ENCODE peak calls at places on chromosomes 13 and 19, in four cellular contexts. One of them, this sample, is unnamed.

GRCh38 chr19:45275370-45275971 is 24.4 kb downstream of the MARK4 start:
- DNase-seq in stomach: no peak
- DNase-seq in DND-41: no peak
- DNase-seq in body of pancreas: no peak
- DNase-seq in this sample: no peak

GRCh38 chr13:36718686-36719085 is 44.9 kb downstream of the SERTM1 start:
- DNase-seq in stomach: no peak
- DNase-seq in DND-41: no peak
- DNase-seq in body of pancreas: no peak
- DNase-seq in this sample: no peak

GRCh38 chr13:20609145-20609544 is 42.2 kb downstream of the IFT88 start:
- DNase-seq in stomach: no peak
- DNase-seq in DND-41: no peak
- DNase-seq in body of pancreas: no peak
- DNase-seq in this sample: no peak

GRCh38 chr19:45528149-45528743 is 21.0 kb downstream of the VASP start:
- DNase-seq in stomach: no peak
- DNase-seq in DND-41: no peak
- DNase-seq in body of pancreas: peak; percentile 71
- DNase-seq in this sample: no peak

GRCh38 chr19:40750035-40750284 is 317 bp downstream of the ACTMAP start:
- DNase-seq in stomach: no peak
- DNase-seq in DND-41: no peak
- DNase-seq in body of pancreas: no peak
- DNase-seq in this sample: no peak

GRCh38 chr13:107250626-107251025 is 682.7 kb upstream of the ARGLU1 start:
- DNase-seq in stomach: no peak
- DNase-seq in DND-41: no peak
- DNase-seq in body of pancreas: no peak
- DNase-seq in this sample: no peak

GRCh38 chr13:44238011-44238421 is 135.6 kb upstream of the SERP2 start:
- DNase-seq in stomach: no peak
- DNase-seq in DND-41: no peak
- DNase-seq in body of pancreas: no peak
- DNase-seq in this sample: no peak

GRCh38 chr19:48772503-48772953 is 17.2 kb downstream of the FGF21 start:
- DNase-seq in stomach: peak; percentile 89
- DNase-seq in DND-41: no peak
- DNase-seq in body of pancreas: peak; percentile 97
- DNase-seq in this sample: no peak

GRCh38 chr19:41705393-41706174 is 2.8 kb upstream of the CEACAM5 start:
- DNase-seq in stomach: no peak
- DNase-seq in DND-41: peak; percentile 55
- DNase-seq in body of pancreas: peak; percentile 17
- DNase-seq in this sample: peak; percentile 71

GRCh38 chr19:16571689-16572331 is 405 bp downstream of the SLC35E1 start:
- DNase-seq in stomach: peak; percentile 41
- DNase-seq in DND-41: no peak
- DNase-seq in body of pancreas: peak; percentile 50
- DNase-seq in this sample: peak; percentile 69

GRCh38 chr13:75195479-75196111 is 286.4 kb downstream of the TBC1D4 start:
- DNase-seq in stomach: no peak
- DNase-seq in DND-41: no peak
- DNase-seq in body of pancreas: no peak
- DNase-seq in this sample: no peak

GRCh38 chr19:11152318-11153062 is 3.1 kb downstream of the SPC24 start:
- DNase-seq in stomach: peak; percentile 87
- DNase-seq in DND-41: no peak
- DNase-seq in body of pancreas: peak; percentile 91
- DNase-seq in this sample: no peak

GRCh38 chr19:10184636-10185035 is 10.1 kb downstream of the DNMT1 start:
- DNase-seq in stomach: no peak
- DNase-seq in DND-41: no peak
- DNase-seq in body of pancreas: no peak
- DNase-seq in this sample: no peak

GRCh38 chr13:66693656-66694055 is 536.5 kb downstream of the PCDH9 start:
- DNase-seq in stomach: no peak
- DNase-seq in DND-41: no peak
- DNase-seq in body of pancreas: no peak
- DNase-seq in this sample: no peak

GRCh38 chr19:21321996-21322395 is 7.2 kb downstream of the ZNF708 start:
- DNase-seq in stomach: no peak
- DNase-seq in DND-41: no peak
- DNase-seq in body of pancreas: no peak
- DNase-seq in this sample: no peak

GRCh38 chr19:52786078-52786463 is 520 bp downstream of the ZNF600 start:
- DNase-seq in stomach: no peak
- DNase-seq in DND-41: no peak
- DNase-seq in body of pancreas: peak; percentile 5
- DNase-seq in this sample: peak; percentile 64

GRCh38 chr19:39388657-39389056 is 2.2 kb downstream of the PAF1 start:
- DNase-seq in stomach: no peak
- DNase-seq in DND-41: no peak
- DNase-seq in body of pancreas: no peak
- DNase-seq in this sample: no peak

GRCh38 chr13:30615851-30616311 is 1.8 kb upstream of the USPL1 start:
- DNase-seq in stomach: no peak
- DNase-seq in DND-41: no peak
- DNase-seq in body of pancreas: no peak
- DNase-seq in this sample: peak; percentile 52

GRCh38 chr13:72145383-72145782 is 278.4 kb upstream of the DACH1 start:
- DNase-seq in stomach: no peak
- DNase-seq in DND-41: no peak
- DNase-seq in body of pancreas: no peak
- DNase-seq in this sample: no peak

GRCh38 chr19:12521996-12522395 is 29.3 kb downstream of the ZNF564 start:
- DNase-seq in stomach: no peak
- DNase-seq in DND-41: peak; percentile 20
- DNase-seq in body of pancreas: no peak
- DNase-seq in this sample: no peak

GRCh38 chr19:31960474-31960873 is 384.9 kb upstream of the ZNF507 start:
- DNase-seq in stomach: no peak
- DNase-seq in DND-41: no peak
- DNase-seq in body of pancreas: no peak
- DNase-seq in this sample: no peak

GRCh38 chr19:50647879-50648615 is 1.2 kb upstream of the C19orf81 start:
- DNase-seq in stomach: no peak
- DNase-seq in DND-41: no peak
- DNase-seq in body of pancreas: no peak
- DNase-seq in this sample: no peak

GRCh38 chr13:34817246-34817645 is 124.8 kb upstream of the NBEA start:
- DNase-seq in stomach: no peak
- DNase-seq in DND-41: no peak
- DNase-seq in body of pancreas: no peak
- DNase-seq in this sample: no peak

GRCh38 chr19:41323430-41324125 is 13.6 kb downstream of the CCDC97 start:
- DNase-seq in stomach: peak; percentile 60
- DNase-seq in DND-41: no peak
- DNase-seq in body of pancreas: peak; percentile 56
- DNase-seq in this sample: no peak

GRCh38 chr13:79781829-79782540 is 301.0 kb downstream of the NDFIP2 start:
- DNase-seq in stomach: no peak
- DNase-seq in DND-41: no peak
- DNase-seq in body of pancreas: no peak
- DNase-seq in this sample: no peak

GRCh38 chr19:55344444-55344843 is 4.8 kb downstream of the KMT5C start:
- DNase-seq in stomach: no peak
- DNase-seq in DND-41: no peak
- DNase-seq in body of pancreas: no peak
- DNase-seq in this sample: no peak

GRCh38 chr13:27830010-27830409 is 37.7 kb downstream of the GSX1 start:
- DNase-seq in stomach: peak; percentile 72
- DNase-seq in DND-41: peak; percentile 46
- DNase-seq in body of pancreas: peak; percentile 59
- DNase-seq in this sample: peak; percentile 78
- H3K27me3 ChIP-seq in stomach: peaks cover 15% of the 10 kb centered on the region
- H3K27me3 ChIP-seq in DND-41: peaks cover 7% of the 10 kb centered on the region
- H3K27me3 ChIP-seq in body of pancreas: no peaks in the 10 kb centered on the region
- H3K27me3 ChIP-seq in this sample: no peaks in the 10 kb centered on the region

DNA sequence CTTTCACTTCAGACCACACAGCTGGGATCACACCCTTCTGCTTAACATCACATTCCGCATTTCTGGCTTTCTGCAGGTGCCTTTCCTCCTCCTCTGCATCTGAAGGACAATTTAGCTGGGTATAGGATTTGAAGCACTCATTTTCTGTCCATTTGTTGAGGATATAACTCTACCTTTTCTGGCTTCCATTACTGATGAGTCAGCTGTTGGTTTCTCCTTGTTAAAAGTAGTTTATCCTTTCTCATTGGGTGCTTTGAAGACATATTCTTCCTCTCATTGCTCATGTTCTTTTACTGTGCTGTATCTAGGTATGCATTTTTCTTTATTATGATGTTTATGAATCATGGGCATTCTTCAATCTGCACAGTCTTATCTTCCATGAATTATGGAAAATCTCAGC is 199.3 kb upstream of the SOX1 start:
- DNase-seq in stomach: no peak
- DNase-seq in DND-41: no peak
- DNase-seq in body of pancreas: no peak
- DNase-seq in this sample: no peak
- H3K27me3 ChIP-seq in stomach: no peaks in the 10 kb centered on the region
- H3K27me3 ChIP-seq in DND-41: peaks cover 4% of the 10 kb centered on the region
- H3K27me3 ChIP-seq in body of pancreas: no peaks in the 10 kb centered on the region
- H3K27me3 ChIP-seq in this sample: no peaks in the 10 kb centered on the region

GRCh38 chr13:22128413-22129198 is 457.7 kb downstream of the FGF9 start:
- DNase-seq in stomach: no peak
- DNase-seq in DND-41: no peak
- DNase-seq in body of pancreas: no peak
- DNase-seq in this sample: no peak
- H3K27me3 ChIP-seq in stomach: no peaks in the 10 kb centered on the region
- H3K27me3 ChIP-seq in DND-41: peaks cover 5% of the 10 kb centered on the region
- H3K27me3 ChIP-seq in body of pancreas: no peaks in the 10 kb centered on the region
- H3K27me3 ChIP-seq in this sample: no peaks in the 10 kb centered on the region

GRCh38 chr13:26806891-26807290 is 46.3 kb upstream of the GPR12 start:
- DNase-seq in stomach: no peak
- DNase-seq in DND-41: no peak
- DNase-seq in body of pancreas: no peak
- DNase-seq in this sample: no peak
- H3K27me3 ChIP-seq in stomach: peaks cover 5% of the 10 kb centered on the region
- H3K27me3 ChIP-seq in DND-41: peaks cover 19% of the 10 kb centered on the region
- H3K27me3 ChIP-seq in body of pancreas: no peaks in the 10 kb centered on the region
- H3K27me3 ChIP-seq in this sample: no peaks in the 10 kb centered on the region

GRCh38 chr19:14267224-14267741 is 61.3 kb upstream of the ADGRL1 start:
- DNase-seq in stomach: no peak
- DNase-seq in DND-41: no peak
- DNase-seq in body of pancreas: no peak
- DNase-seq in this sample: no peak

GRCh38 chr19:14277608-14278007 is 71.6 kb upstream of the ADGRL1 start:
- DNase-seq in stomach: no peak
- DNase-seq in DND-41: no peak
- DNase-seq in body of pancreas: no peak
- DNase-seq in this sample: no peak

GRCh38 chr19:14271830-14272229 is 65.9 kb upstream of the ADGRL1 start:
- DNase-seq in stomach: no peak
- DNase-seq in DND-41: no peak
- DNase-seq in body of pancreas: no peak
- DNase-seq in this sample: no peak

DNA sequence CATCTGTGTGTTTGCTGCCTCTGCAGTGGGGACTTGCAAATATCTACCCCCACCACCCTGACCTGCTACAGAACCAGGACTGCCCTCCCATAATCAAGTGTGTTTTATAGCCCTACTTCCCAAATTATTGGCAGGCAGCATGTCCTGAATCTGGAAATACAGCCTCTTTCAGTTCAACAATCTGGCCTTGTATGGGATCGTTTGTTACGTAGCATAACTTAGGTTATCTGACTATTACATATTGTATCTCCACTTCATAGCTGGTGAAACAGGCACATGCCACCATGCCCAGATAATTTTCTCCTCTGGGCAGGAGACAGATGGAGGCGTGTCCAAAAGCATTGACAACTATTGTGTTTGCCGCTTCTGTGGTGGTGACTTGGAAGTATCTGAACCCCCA is 66.7 kb upstream of the ADGRL1 start:
- DNase-seq in stomach: no peak
- DNase-seq in DND-41: no peak
- DNase-seq in body of pancreas: no peak
- DNase-seq in this sample: no peak
- H3K27me3 ChIP-seq in stomach: peaks cover 8% of the 10 kb centered on the region
- H3K27me3 ChIP-seq in DND-41: no peaks in the 10 kb centered on the region
- H3K27me3 ChIP-seq in body of pancreas: no peaks in the 10 kb centered on the region
- H3K27me3 ChIP-seq in this sample: no peaks in the 10 kb centered on the region

GRCh38 chr13:77893066-77893465 is 25.6 kb downstream of the EDNRB start:
- DNase-seq in stomach: no peak
- DNase-seq in DND-41: no peak
- DNase-seq in body of pancreas: no peak
- DNase-seq in this sample: no peak
- H3K27me3 ChIP-seq in stomach: no peaks in the 10 kb centered on the region
- H3K27me3 ChIP-seq in DND-41: no peaks in the 10 kb centered on the region
- H3K27me3 ChIP-seq in body of pancreas: no peaks in the 10 kb centered on the region
- H3K27me3 ChIP-seq in this sample: no peaks in the 10 kb centered on the region

DNA sequence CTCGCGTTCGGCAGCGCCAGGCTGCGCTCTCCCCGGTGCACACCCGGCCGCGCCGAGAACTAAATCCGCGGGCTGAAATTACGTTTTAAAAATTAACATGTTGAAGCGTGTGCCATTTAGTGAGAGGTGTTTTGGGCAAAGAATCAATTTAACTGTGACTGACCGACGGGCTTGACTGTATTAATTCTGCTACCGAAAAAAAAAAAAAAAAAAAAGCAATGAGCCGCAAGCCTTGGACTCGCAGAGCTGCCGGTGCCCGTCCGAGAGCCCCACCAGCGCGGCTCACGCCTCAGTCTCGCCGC is 9.6 kb upstream of the SOX1 start:
- DNase-seq in stomach: no peak
- DNase-seq in DND-41: no peak
- DNase-seq in body of pancreas: no peak
- DNase-seq in this sample: no peak
- H3K27me3 ChIP-seq in stomach: peaks cover 94% of the 10 kb centered on the region
- H3K27me3 ChIP-seq in DND-41: no peaks in the 10 kb centered on the region
- H3K27me3 ChIP-seq in body of pancreas: peaks cover 34% of the 10 kb centered on the region
- H3K27me3 ChIP-seq in this sample: no peaks in the 10 kb centered on the region